ENCODE peak calls at places on chromosomes 12 and 14, in nine cellular contexts. One of them, this sample, is unnamed.
A peak's percentile ranks its signal among the peaks of the same experiment; 100 is the strongest.

GRCh38 chr14:105023144-105023543 is 2.3 kb upstream of the CDCA4 start:
- DNase-seq in choroid plexus epithelial cell: peak; percentile 53
- DNase-seq in A549: no peak
- DNase-seq in HTR-8/SVneo: no peak
- DNase-seq in caudate nucleus: no peak
- DNase-seq in activated T-helper 1 cell treated with anti-CD3 and anti-CD28 coated beads, Interleukin-12 subunit alpha, Interleukin-12 subunit beta, Interleukin-2, Interleukin-4 antibody, amounts not matched to agents 30 ng/mL and 10 ng/mL and 1 ng/mL, durations not matched to agents 14 hours and 24 hours and 36 hours: no peak
- DNase-seq in cardiac fibroblast: no peak
- DNase-seq in mesothelial cell of epicardium: no peak
- DNase-seq in effector memory CD8-positive, alpha-beta T cell: no peak
- DNase-seq in this sample: no peak

GRCh38 chr14:97379091-97379531 is 581.9 kb downstream of the VRK1 start:
- DNase-seq in choroid plexus epithelial cell: no peak
- DNase-seq in effector memory CD8-positive, alpha-beta T cell: peak; percentile 37
- DNase-seq in HTR-8/SVneo: no peak
- DNase-seq in activated T-helper 1 cell treated with anti-CD3 and anti-CD28 coated beads, Interleukin-12 subunit alpha, Interleukin-12 subunit beta, Interleukin-2, Interleukin-4 antibody, amounts not matched to agents 30 ng/mL and 10 ng/mL and 1 ng/mL, durations not matched to agents 14 hours and 24 hours and 36 hours: no peak
- DNase-seq in mesothelial cell of epicardium: no peak
- DNase-seq in cardiac fibroblast: no peak
- DNase-seq in caudate nucleus: no peak
- DNase-seq in A549: no peak
- DNase-seq in this sample: no peak

GRCh38 chr12:113863455-113863845 is 102.7 kb downstream of the RBM19 start:
- DNase-seq in A549: no peak
- DNase-seq in cardiac fibroblast: peak; percentile 49
- DNase-seq in HTR-8/SVneo: no peak
- DNase-seq in choroid plexus epithelial cell: no peak
- DNase-seq in activated T-helper 1 cell treated with anti-CD3 and anti-CD28 coated beads, Interleukin-12 subunit alpha, Interleukin-12 subunit beta, Interleukin-2, Interleukin-4 antibody, amounts not matched to agents 30 ng/mL and 10 ng/mL and 1 ng/mL, durations not matched to agents 14 hours and 24 hours and 36 hours: no peak
- DNase-seq in effector memory CD8-positive, alpha-beta T cell: no peak
- DNase-seq in caudate nucleus: no peak
- DNase-seq in mesothelial cell of epicardium: no peak
- DNase-seq in this sample: peak; percentile 25

GRCh38 chr12:57016348-57016747 is at the start of gene TAC3:
- DNase-seq in caudate nucleus: no peak
- DNase-seq in choroid plexus epithelial cell: no peak
- DNase-seq in HTR-8/SVneo: no peak
- DNase-seq in cardiac fibroblast: no peak
- DNase-seq in activated T-helper 1 cell treated with anti-CD3 and anti-CD28 coated beads, Interleukin-12 subunit alpha, Interleukin-12 subunit beta, Interleukin-2, Interleukin-4 antibody, amounts not matched to agents 30 ng/mL and 10 ng/mL and 1 ng/mL, durations not matched to agents 14 hours and 24 hours and 36 hours: no peak
- DNase-seq in effector memory CD8-positive, alpha-beta T cell: no peak
- DNase-seq in A549: no peak
- DNase-seq in mesothelial cell of epicardium: no peak
- DNase-seq in this sample: no peak

GRCh38 chr14:49634547-49635334 is at the start of gene DNAAF2:
- DNase-seq in mesothelial cell of epicardium: peak; percentile 54
- DNase-seq in cardiac fibroblast: peak; percentile 77
- DNase-seq in A549: peak; percentile 66
- DNase-seq in HTR-8/SVneo: peak; percentile 36
- DNase-seq in effector memory CD8-positive, alpha-beta T cell: peak; percentile 65
- DNase-seq in activated T-helper 1 cell treated with anti-CD3 and anti-CD28 coated beads, Interleukin-12 subunit alpha, Interleukin-12 subunit beta, Interleukin-2, Interleukin-4 antibody, amounts not matched to agents 30 ng/mL and 10 ng/mL and 1 ng/mL, durations not matched to agents 14 hours and 24 hours and 36 hours: peak; percentile 53
- DNase-seq in caudate nucleus: no peak
- DNase-seq in choroid plexus epithelial cell: peak; percentile 80
- DNase-seq in this sample: peak; percentile 65

GRCh38 chr12:52070243-52070925 is 606 bp downstream of the ATG101 start:
- DNase-seq in cardiac fibroblast: peak; percentile 30
- DNase-seq in HTR-8/SVneo: no peak
- DNase-seq in mesothelial cell of epicardium: no peak
- DNase-seq in activated T-helper 1 cell treated with anti-CD3 and anti-CD28 coated beads, Interleukin-12 subunit alpha, Interleukin-12 subunit beta, Interleukin-2, Interleukin-4 antibody, amounts not matched to agents 30 ng/mL and 10 ng/mL and 1 ng/mL, durations not matched to agents 14 hours and 24 hours and 36 hours: no peak
- DNase-seq in caudate nucleus: no peak
- DNase-seq in A549: no peak
- DNase-seq in choroid plexus epithelial cell: no peak
- DNase-seq in effector memory CD8-positive, alpha-beta T cell: no peak
- DNase-seq in this sample: peak; percentile 27

GRCh38 chr12:80412343-80412953 is 31.6 kb upstream of the PTPRQ start:
- DNase-seq in choroid plexus epithelial cell: peak; percentile 79
- DNase-seq in effector memory CD8-positive, alpha-beta T cell: no peak
- DNase-seq in cardiac fibroblast: peak; percentile 74
- DNase-seq in mesothelial cell of epicardium: no peak
- DNase-seq in A549: peak; percentile 19
- DNase-seq in HTR-8/SVneo: peak; percentile 40
- DNase-seq in caudate nucleus: no peak
- DNase-seq in activated T-helper 1 cell treated with anti-CD3 and anti-CD28 coated beads, Interleukin-12 subunit alpha, Interleukin-12 subunit beta, Interleukin-2, Interleukin-4 antibody, amounts not matched to agents 30 ng/mL and 10 ng/mL and 1 ng/mL, durations not matched to agents 14 hours and 24 hours and 36 hours: no peak
- DNase-seq in this sample: peak; percentile 79

GRCh38 chr14:100292776-100293461 is 13.3 kb downstream of the SLC25A29 start:
- DNase-seq in effector memory CD8-positive, alpha-beta T cell: no peak
- DNase-seq in caudate nucleus: no peak
- DNase-seq in HTR-8/SVneo: no peak
- DNase-seq in choroid plexus epithelial cell: no peak
- DNase-seq in mesothelial cell of epicardium: no peak
- DNase-seq in activated T-helper 1 cell treated with anti-CD3 and anti-CD28 coated beads, Interleukin-12 subunit alpha, Interleukin-12 subunit beta, Interleukin-2, Interleukin-4 antibody, amounts not matched to agents 30 ng/mL and 10 ng/mL and 1 ng/mL, durations not matched to agents 14 hours and 24 hours and 36 hours: no peak
- DNase-seq in A549: no peak
- DNase-seq in cardiac fibroblast: no peak
- DNase-seq in this sample: no peak

GRCh38 chr12:49707127-49707811 is at the start of gene FMNL3:
- DNase-seq in HTR-8/SVneo: peak; percentile 95
- DNase-seq in A549: peak; percentile 93
- DNase-seq in activated T-helper 1 cell treated with anti-CD3 and anti-CD28 coated beads, Interleukin-12 subunit alpha, Interleukin-12 subunit beta, Interleukin-2, Interleukin-4 antibody, amounts not matched to agents 30 ng/mL and 10 ng/mL and 1 ng/mL, durations not matched to agents 14 hours and 24 hours and 36 hours: peak; percentile 98
- DNase-seq in caudate nucleus: peak; percentile 83
- DNase-seq in choroid plexus epithelial cell: peak; percentile 98
- DNase-seq in effector memory CD8-positive, alpha-beta T cell: peak; percentile 99
- DNase-seq in mesothelial cell of epicardium: peak; percentile 99
- DNase-seq in cardiac fibroblast: peak; percentile 98
- DNase-seq in this sample: peak; percentile 94

GRCh38 chr12:99911076-99911475 is 73.7 kb downstream of the ANKS1B start:
- DNase-seq in choroid plexus epithelial cell: peak; percentile 78
- DNase-seq in activated T-helper 1 cell treated with anti-CD3 and anti-CD28 coated beads, Interleukin-12 subunit alpha, Interleukin-12 subunit beta, Interleukin-2, Interleukin-4 antibody, amounts not matched to agents 30 ng/mL and 10 ng/mL and 1 ng/mL, durations not matched to agents 14 hours and 24 hours and 36 hours: no peak
- DNase-seq in caudate nucleus: no peak
- DNase-seq in effector memory CD8-positive, alpha-beta T cell: no peak
- DNase-seq in A549: peak; percentile 50
- DNase-seq in mesothelial cell of epicardium: no peak
- DNase-seq in HTR-8/SVneo: peak; percentile 60
- DNase-seq in cardiac fibroblast: peak; percentile 83
- DNase-seq in this sample: peak; percentile 95

GRCh38 chr12:13234045-13234641 is 37.6 kb downstream of the EMP1 start:
- DNase-seq in HTR-8/SVneo: peak; percentile 47
- DNase-seq in cardiac fibroblast: peak; percentile 79
- DNase-seq in mesothelial cell of epicardium: no peak
- DNase-seq in activated T-helper 1 cell treated with anti-CD3 and anti-CD28 coated beads, Interleukin-12 subunit alpha, Interleukin-12 subunit beta, Interleukin-2, Interleukin-4 antibody, amounts not matched to agents 30 ng/mL and 10 ng/mL and 1 ng/mL, durations not matched to agents 14 hours and 24 hours and 36 hours: no peak
- DNase-seq in choroid plexus epithelial cell: peak; percentile 81
- DNase-seq in effector memory CD8-positive, alpha-beta T cell: peak; percentile 21
- DNase-seq in caudate nucleus: no peak
- DNase-seq in A549: peak; percentile 73
- DNase-seq in this sample: peak; percentile 81

GRCh38 chr12:122641976-122642375 is 61.2 kb downstream of the HCAR2 start:
- DNase-seq in choroid plexus epithelial cell: peak; percentile 73
- DNase-seq in caudate nucleus: no peak
- DNase-seq in A549: no peak
- DNase-seq in effector memory CD8-positive, alpha-beta T cell: no peak
- DNase-seq in cardiac fibroblast: peak; percentile 38
- DNase-seq in mesothelial cell of epicardium: no peak
- DNase-seq in HTR-8/SVneo: no peak
- DNase-seq in activated T-helper 1 cell treated with anti-CD3 and anti-CD28 coated beads, Interleukin-12 subunit alpha, Interleukin-12 subunit beta, Interleukin-2, Interleukin-4 antibody, amounts not matched to agents 30 ng/mL and 10 ng/mL and 1 ng/mL, durations not matched to agents 14 hours and 24 hours and 36 hours: no peak
- DNase-seq in this sample: peak; percentile 27

GRCh38 chr12:49827351-49828099 is 688 bp downstream of the NCKAP5L start:
- DNase-seq in activated T-helper 1 cell treated with anti-CD3 and anti-CD28 coated beads, Interleukin-12 subunit alpha, Interleukin-12 subunit beta, Interleukin-2, Interleukin-4 antibody, amounts not matched to agents 30 ng/mL and 10 ng/mL and 1 ng/mL, durations not matched to agents 14 hours and 24 hours and 36 hours: no peak
- DNase-seq in cardiac fibroblast: peak; percentile 77
- DNase-seq in effector memory CD8-positive, alpha-beta T cell: no peak
- DNase-seq in choroid plexus epithelial cell: peak; percentile 67
- DNase-seq in mesothelial cell of epicardium: peak; percentile 62
- DNase-seq in caudate nucleus: no peak
- DNase-seq in HTR-8/SVneo: peak; percentile 86
- DNase-seq in A549: peak; percentile 80
- DNase-seq in this sample: peak; percentile 67

GRCh38 chr14:92135269-92135668 is 13.5 kb downstream of the CPSF2 start:
- DNase-seq in cardiac fibroblast: peak; percentile 67
- DNase-seq in A549: peak; percentile 11
- DNase-seq in choroid plexus epithelial cell: peak; percentile 77
- DNase-seq in effector memory CD8-positive, alpha-beta T cell: no peak
- DNase-seq in HTR-8/SVneo: peak; percentile 18
- DNase-seq in activated T-helper 1 cell treated with anti-CD3 and anti-CD28 coated beads, Interleukin-12 subunit alpha, Interleukin-12 subunit beta, Interleukin-2, Interleukin-4 antibody, amounts not matched to agents 30 ng/mL and 10 ng/mL and 1 ng/mL, durations not matched to agents 14 hours and 24 hours and 36 hours: no peak
- DNase-seq in mesothelial cell of epicardium: no peak
- DNase-seq in caudate nucleus: no peak
- DNase-seq in this sample: peak; percentile 64

GRCh38 chr14:95297832-95298231 is 21.9 kb downstream of the CLMN start:
- DNase-seq in HTR-8/SVneo: no peak
- DNase-seq in caudate nucleus: no peak
- DNase-seq in effector memory CD8-positive, alpha-beta T cell: no peak
- DNase-seq in activated T-helper 1 cell treated with anti-CD3 and anti-CD28 coated beads, Interleukin-12 subunit alpha, Interleukin-12 subunit beta, Interleukin-2, Interleukin-4 antibody, amounts not matched to agents 30 ng/mL and 10 ng/mL and 1 ng/mL, durations not matched to agents 14 hours and 24 hours and 36 hours: no peak
- DNase-seq in choroid plexus epithelial cell: no peak
- DNase-seq in cardiac fibroblast: no peak
- DNase-seq in A549: no peak
- DNase-seq in mesothelial cell of epicardium: no peak
- DNase-seq in this sample: no peak

GRCh38 chr12:100801335-100801734 is 6.8 kb downstream of the ANO4 start:
- DNase-seq in effector memory CD8-positive, alpha-beta T cell: no peak
- DNase-seq in activated T-helper 1 cell treated with anti-CD3 and anti-CD28 coated beads, Interleukin-12 subunit alpha, Interleukin-12 subunit beta, Interleukin-2, Interleukin-4 antibody, amounts not matched to agents 30 ng/mL and 10 ng/mL and 1 ng/mL, durations not matched to agents 14 hours and 24 hours and 36 hours: no peak
- DNase-seq in choroid plexus epithelial cell: no peak
- DNase-seq in A549: no peak
- DNase-seq in cardiac fibroblast: no peak
- DNase-seq in HTR-8/SVneo: no peak
- DNase-seq in caudate nucleus: no peak
- DNase-seq in mesothelial cell of epicardium: no peak
- DNase-seq in this sample: no peak

GRCh38 chr12:46537387-46537959 is 164.9 kb upstream of the SLC38A2 start:
- DNase-seq in choroid plexus epithelial cell: no peak
- DNase-seq in caudate nucleus: no peak
- DNase-seq in effector memory CD8-positive, alpha-beta T cell: no peak
- DNase-seq in HTR-8/SVneo: no peak
- DNase-seq in activated T-helper 1 cell treated with anti-CD3 and anti-CD28 coated beads, Interleukin-12 subunit alpha, Interleukin-12 subunit beta, Interleukin-2, Interleukin-4 antibody, amounts not matched to agents 30 ng/mL and 10 ng/mL and 1 ng/mL, durations not matched to agents 14 hours and 24 hours and 36 hours: no peak
- DNase-seq in A549: no peak
- DNase-seq in mesothelial cell of epicardium: no peak
- DNase-seq in cardiac fibroblast: no peak
- DNase-seq in this sample: no peak

GRCh38 chr12:87136330-87136976 is 880.3 kb upstream of the MGAT4C start:
- DNase-seq in HTR-8/SVneo: peak; percentile 10
- DNase-seq in activated T-helper 1 cell treated with anti-CD3 and anti-CD28 coated beads, Interleukin-12 subunit alpha, Interleukin-12 subunit beta, Interleukin-2, Interleukin-4 antibody, amounts not matched to agents 30 ng/mL and 10 ng/mL and 1 ng/mL, durations not matched to agents 14 hours and 24 hours and 36 hours: no peak
- DNase-seq in mesothelial cell of epicardium: no peak
- DNase-seq in cardiac fibroblast: peak; percentile 75
- DNase-seq in caudate nucleus: no peak
- DNase-seq in A549: no peak
- DNase-seq in effector memory CD8-positive, alpha-beta T cell: no peak
- DNase-seq in choroid plexus epithelial cell: peak; percentile 72
- DNase-seq in this sample: peak; percentile 81

GRCh38 chr12:113697646-113698504 is 226.2 kb upstream of the LHX5 start:
- DNase-seq in cardiac fibroblast: no peak
- DNase-seq in effector memory CD8-positive, alpha-beta T cell: no peak
- DNase-seq in choroid plexus epithelial cell: no peak
- DNase-seq in HTR-8/SVneo: no peak
- DNase-seq in caudate nucleus: no peak
- DNase-seq in A549: no peak
- DNase-seq in mesothelial cell of epicardium: no peak
- DNase-seq in activated T-helper 1 cell treated with anti-CD3 and anti-CD28 coated beads, Interleukin-12 subunit alpha, Interleukin-12 subunit beta, Interleukin-2, Interleukin-4 antibody, amounts not matched to agents 30 ng/mL and 10 ng/mL and 1 ng/mL, durations not matched to agents 14 hours and 24 hours and 36 hours: no peak
- DNase-seq in this sample: peak; percentile 11

GRCh38 chr14:90545966-90546751 is 149.3 kb downstream of the CALM1 start:
- DNase-seq in cardiac fibroblast: peak; percentile 24
- DNase-seq in choroid plexus epithelial cell: no peak
- DNase-seq in mesothelial cell of epicardium: no peak
- DNase-seq in A549: no peak
- DNase-seq in activated T-helper 1 cell treated with anti-CD3 and anti-CD28 coated beads, Interleukin-12 subunit alpha, Interleukin-12 subunit beta, Interleukin-2, Interleukin-4 antibody, amounts not matched to agents 30 ng/mL and 10 ng/mL and 1 ng/mL, durations not matched to agents 14 hours and 24 hours and 36 hours: no peak
- DNase-seq in caudate nucleus: no peak
- DNase-seq in effector memory CD8-positive, alpha-beta T cell: no peak
- DNase-seq in HTR-8/SVneo: no peak
- DNase-seq in this sample: peak; percentile 29

GRCh38 chr12:27644446-27644845 is 51.8 kb upstream of the REP15 start:
- DNase-seq in cardiac fibroblast: peak; percentile 87
- DNase-seq in mesothelial cell of epicardium: no peak
- DNase-seq in choroid plexus epithelial cell: peak; percentile 72
- DNase-seq in HTR-8/SVneo: no peak
- DNase-seq in A549: no peak
- DNase-seq in activated T-helper 1 cell treated with anti-CD3 and anti-CD28 coated beads, Interleukin-12 subunit alpha, Interleukin-12 subunit beta, Interleukin-2, Interleukin-4 antibody, amounts not matched to agents 30 ng/mL and 10 ng/mL and 1 ng/mL, durations not matched to agents 14 hours and 24 hours and 36 hours: no peak
- DNase-seq in effector memory CD8-positive, alpha-beta T cell: no peak
- DNase-seq in caudate nucleus: no peak
- DNase-seq in this sample: peak; percentile 81

GRCh38 chr12:62346817-62347216 is 86.6 kb downstream of the USP15 start:
- DNase-seq in activated T-helper 1 cell treated with anti-CD3 and anti-CD28 coated beads, Interleukin-12 subunit alpha, Interleukin-12 subunit beta, Interleukin-2, Interleukin-4 antibody, amounts not matched to agents 30 ng/mL and 10 ng/mL and 1 ng/mL, durations not matched to agents 14 hours and 24 hours and 36 hours: no peak
- DNase-seq in caudate nucleus: no peak
- DNase-seq in cardiac fibroblast: no peak
- DNase-seq in HTR-8/SVneo: no peak
- DNase-seq in effector memory CD8-positive, alpha-beta T cell: no peak
- DNase-seq in mesothelial cell of epicardium: no peak
- DNase-seq in choroid plexus epithelial cell: no peak
- DNase-seq in A549: no peak
- DNase-seq in this sample: no peak

GRCh38 chr12:94429633-94430032 is 30.0 kb downstream of the CEP83 start:
- DNase-seq in A549: no peak
- DNase-seq in cardiac fibroblast: peak; percentile 54
- DNase-seq in effector memory CD8-positive, alpha-beta T cell: no peak
- DNase-seq in activated T-helper 1 cell treated with anti-CD3 and anti-CD28 coated beads, Interleukin-12 subunit alpha, Interleukin-12 subunit beta, Interleukin-2, Interleukin-4 antibody, amounts not matched to agents 30 ng/mL and 10 ng/mL and 1 ng/mL, durations not matched to agents 14 hours and 24 hours and 36 hours: no peak
- DNase-seq in mesothelial cell of epicardium: no peak
- DNase-seq in HTR-8/SVneo: no peak
- DNase-seq in caudate nucleus: no peak
- DNase-seq in choroid plexus epithelial cell: peak; percentile 52
- DNase-seq in this sample: no peak

This sample was measured in fibroblast of the aortic adventitia.